ENCODE peak calls at places on chromosomes 4 and X, in four cellular contexts. C is GM12864, W is fibroblast of lung, B is RWPE2. Z is an unnamed sample.

GRCh38 chr4:86670739-86671138 is 76.6 kb downstream of the PTPN13 start:
- DNase-seq in C (no peak), W (peak; percentile 84), B (no peak), Z (no peak)

GRCh38 chr4:139501531-139502311 is 47.8 kb downstream of the RAB33B start:
- DNase-seq in C (no peak), W (no peak), B (no peak), Z (no peak)

GRCh38 chr4:33625762-33626161 is 2618.6 kb downstream of the ARAP2 start:
- DNase-seq in C (no peak), W (peak; percentile 3), B (no peak), Z (no peak)

GRCh38 chrX:123731987-123732678 is 719 bp downstream of the THOC2 start:
- DNase-seq in C (no peak), W (peak; percentile 34), B (no peak), Z (peak; percentile 3)

GRCh38 chr4:48081196-48081595 is 52.9 kb downstream of the TXK start:
- DNase-seq in C (no peak), W (no peak), B (no peak), Z (no peak)

GRCh38 chr4:17544831-17545234 is 29.9 kb downstream of the CLRN2 start:
- DNase-seq in C (no peak), W (no peak), B (no peak), Z (no peak)

GRCh38 chr4:76611164-76611563 is 176.1 kb downstream of the SHROOM3 start:
- DNase-seq in C (no peak), W (peak; percentile 59), B (no peak), Z (no peak)

GRCh38 chrX:24676403-24677024 is 17.2 kb upstream of the POLA1 start:
- DNase-seq in C (no peak), W (peak; percentile 8), B (no peak), Z (peak; percentile 15)

GRCh38 chrX:47030339-47030738 is 47.9 kb upstream of the RGN start:
- DNase-seq in C (peak; percentile 5), W (peak; percentile 80), B (no peak), Z (peak; percentile 59)

GRCh38 chr4:177047070-177047850 is 254.5 kb upstream of the VEGFC start:
- DNase-seq in C (peak; percentile 25), W (peak; percentile 87), B (peak; percentile 65), Z (peak; percentile 78)

GRCh38 chr4:174869334-174869733 is 40.3 kb upstream of the GLRA3 start:
- DNase-seq in C (no peak), W (no peak), B (no peak), Z (no peak)

GRCh38 chrX:633655-634305 is 3.2 kb downstream of the SHOX start:
- DNase-seq in C (no peak), W (no peak), B (no peak), Z (no peak)

GRCh38 chr4:169634975-169635374 is 14.6 kb downstream of the CLCN3 start:
- DNase-seq in C (no peak), W (no peak), B (no peak), Z (no peak)

GRCh38 chr4:135840781-135841180 is 1639.2 kb upstream of the PABPC4L start:
- DNase-seq in C (no peak), W (no peak), B (no peak), Z (no peak)

GRCh38 chrX:8987672-8988250 is 46.2 kb downstream of the FAM9B start:
- DNase-seq in C (no peak), W (no peak), B (no peak), Z (peak; percentile 0)

GRCh38 chrX:134764202-134764785 is 106.0 kb upstream of the PLAC1 start:
- DNase-seq in C (peak; percentile 10), W (peak; percentile 43), B (no peak), Z (peak; percentile 49)

GRCh38 chr4:152283806-152284470 is 252.0 kb downstream of the FBXW7 start:
- DNase-seq in C (no peak), W (no peak), B (no peak), Z (no peak)

GRCh38 chrX:70509078-70509477 is 64.4 kb downstream of the DLG3 start:
- DNase-seq in C (no peak), W (no peak), B (no peak), Z (no peak)

GRCh38 chr4:66187175-66187720 is 517.0 kb upstream of the EPHA5 start:
- DNase-seq in C (no peak), W (no peak), B (no peak), Z (no peak)

DNA sequence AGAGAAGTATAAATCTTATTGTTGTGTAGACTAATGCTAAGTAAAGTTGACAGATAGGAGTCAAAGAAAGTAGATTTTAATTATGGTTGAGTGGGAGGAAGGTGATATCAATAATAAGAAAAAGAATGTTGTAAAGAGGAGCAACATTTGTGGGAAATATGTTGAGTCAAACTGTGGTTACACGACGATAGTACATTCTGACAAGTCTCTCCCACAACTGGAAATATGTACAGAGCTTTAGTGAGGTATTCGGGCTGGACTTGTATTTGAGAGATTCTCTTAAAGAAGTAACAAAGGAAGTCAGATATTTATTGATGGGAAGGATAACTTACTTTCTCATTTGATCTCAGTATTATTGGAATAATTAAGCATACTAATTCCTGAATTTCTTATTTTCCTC is 525.3 kb upstream of the MAGEB2 start:
- DNase-seq in C (no peak), W (peak; percentile 50), B (no peak), Z (no peak)
- H3K4me3 ChIP-seq in C (no peak overlapping the region), W (no peak overlapping the region), B (no peak overlapping the region), Z (no peak overlapping the region)

GRCh38 chr4:55407119-55407518 is 11.4 kb downstream of the TMEM165 start:
- DNase-seq in C (no peak), W (no peak), B (no peak), Z (no peak)

GRCh38 chr4:55407764-55408163 is 12.0 kb downstream of the TMEM165 start:
- DNase-seq in C (no peak), W (no peak), B (no peak), Z (no peak)

GRCh38 chr4:55411621-55412020 is 15.9 kb downstream of the TMEM165 start:
- DNase-seq in C (no peak), W (no peak), B (no peak), Z (no peak)

GRCh38 chr4:55410431-55410830 is 14.7 kb downstream of the TMEM165 start:
- DNase-seq in C (no peak), W (no peak), B (no peak), Z (no peak)

GRCh38 chr4:55409468-55410171 is 13.9 kb downstream of the TMEM165 start:
- DNase-seq in C (no peak), W (peak; percentile 52), B (no peak), Z (peak; percentile 59)
- TF ChIP-seq CTCF in C (peak; percentile 58), W (peak; percentile 33), B (peak; percentile 15), Z (peak; percentile 33)

GRCh38 chr4:40200881-40201797 is 4.3 kb downstream of the RHOH start:
- DNase-seq in C (no peak), W (peak; percentile 90), B (no peak), Z (peak; percentile 73)

GRCh38 chr4:40199999-40200880 is 3.4 kb downstream of the RHOH start:
- DNase-seq in C (peak; percentile 93), W (no peak), B (no peak), Z (peak; percentile 97)

GRCh38 chr4:40197879-40198689 is 1.3 kb downstream of the RHOH start:
- DNase-seq in C (no peak), W (no peak), B (no peak), Z (peak; percentile 71)

GRCh38 chr4:40196724-40197281 is at the start of gene RHOH:
- DNase-seq in C (peak; percentile 88), W (no peak), B (no peak), Z (peak; percentile 95)

GRCh38 chr4:40199179-40199670 is 2.4 kb downstream of the RHOH start:
- DNase-seq in C (no peak), W (no peak), B (no peak), Z (peak; percentile 76)
- H3K4me3 ChIP-seq in C (peak overlapping the region; percentile 97), W (no peak overlapping the region), B (no peak overlapping the region), Z (peak overlapping the region; percentile 87)

DNA sequence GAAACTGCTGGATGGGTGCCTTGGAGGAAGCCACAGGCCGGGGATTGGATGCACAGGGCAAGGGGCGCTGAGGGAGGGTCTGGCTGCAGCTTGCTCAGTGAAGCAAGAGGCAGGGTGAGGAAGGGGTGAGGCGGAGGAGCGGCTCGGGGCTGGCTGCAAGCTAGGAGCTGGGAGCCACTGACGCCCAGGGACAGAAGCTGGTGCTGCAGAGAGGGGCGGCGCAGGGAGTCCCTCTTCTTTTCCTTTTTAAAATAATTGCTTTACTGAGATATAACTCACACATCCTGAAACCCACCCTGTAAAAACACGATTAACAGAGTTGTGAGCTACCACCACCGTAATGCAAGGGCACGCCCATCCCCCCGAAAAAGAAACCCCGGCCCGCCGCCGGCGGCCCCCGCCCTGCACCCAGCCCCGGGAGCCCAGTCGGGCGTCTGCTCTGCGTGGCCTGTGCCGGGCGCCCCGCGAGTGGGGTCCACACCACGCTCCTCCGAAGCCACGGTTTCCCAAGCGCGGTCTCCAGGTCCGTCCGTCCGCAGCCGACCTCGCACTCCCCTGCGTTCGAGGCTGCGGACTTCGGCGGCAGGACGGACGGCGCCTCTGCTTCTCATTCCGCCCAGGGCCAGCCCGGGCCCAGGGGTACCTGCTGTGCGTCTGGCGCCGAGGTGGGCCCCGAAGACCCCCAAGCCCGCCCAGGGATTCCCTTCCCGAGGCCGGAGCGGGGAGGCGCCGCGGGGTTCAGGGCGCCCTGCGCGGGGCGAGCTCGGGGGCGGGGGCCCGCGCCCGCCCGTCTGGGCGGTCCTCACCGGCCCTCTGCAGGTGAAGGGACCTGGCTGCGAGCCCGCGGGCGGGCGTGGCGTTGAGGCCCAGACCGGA is 865 bp upstream of the UVSSA start:
- DNase-seq in C (no peak), W (peak; percentile 39), B (no peak), Z (peak; percentile 40)
- TF ChIP-seq CTCF in C (peak; percentile 45), W (peak; percentile 18), B (peak; percentile 37), Z (no peak)

GRCh38 chr4:119113033-119113655 is 22.5 kb upstream of the MYOZ2 start:
- DNase-seq in C (no peak), W (peak; percentile 94), B (no peak), Z (no peak)
- H3K4me3 ChIP-seq in C (no peak overlapping the region), W (no peak overlapping the region), B (no peak overlapping the region), Z (no peak overlapping the region)

Z was measured in GM12865.